ENCODE peak calls at places on chromosomes 12 and 14, in eight cellular contexts. One of them, this sample, is unnamed.

GRCh38 chr12:76608070-76608469 is 48.5 kb upstream of the OSBPL8 start:
- DNase-seq in iPS DF 6.9: no peak
- DNase-seq in left ventricle myocardium inferior: no peak
- DNase-seq in esophagus squamous epithelium: no peak
- DNase-seq in brain microvascular endothelial cell: no peak
- DNase-seq in aorta: no peak
- DNase-seq in stomach: no peak
- DNase-seq in Panc1: no peak
- DNase-seq in this sample: no peak

GRCh38 chr12:2692156-2692555 is 102.6 kb upstream of the FKBP4 start:
- DNase-seq in iPS DF 6.9: no peak
- DNase-seq in left ventricle myocardium inferior: no peak
- DNase-seq in esophagus squamous epithelium: no peak
- DNase-seq in brain microvascular endothelial cell: no peak
- DNase-seq in aorta: no peak
- DNase-seq in stomach: no peak
- DNase-seq in Panc1: no peak
- DNase-seq in this sample: no peak

GRCh38 chr14:37600880-37601741 is 5.7 kb downstream of the TTC6 start:
- DNase-seq in iPS DF 6.9: no peak
- DNase-seq in left ventricle myocardium inferior: no peak
- DNase-seq in esophagus squamous epithelium: no peak
- DNase-seq in brain microvascular endothelial cell: no peak
- DNase-seq in aorta: no peak
- DNase-seq in stomach: peak; percentile 58
- DNase-seq in Panc1: no peak
- DNase-seq in this sample: no peak

GRCh38 chr12:108348842-108349241 is 9.7 kb upstream of the CMKLR1 start:
- DNase-seq in iPS DF 6.9: no peak
- DNase-seq in left ventricle myocardium inferior: no peak
- DNase-seq in esophagus squamous epithelium: no peak
- DNase-seq in brain microvascular endothelial cell: no peak
- DNase-seq in aorta: no peak
- DNase-seq in stomach: no peak
- DNase-seq in Panc1: no peak
- DNase-seq in this sample: peak; percentile 20

GRCh38 chr14:101405171-101405883 is 156.0 kb upstream of the DIO3 start:
- DNase-seq in iPS DF 6.9: no peak
- DNase-seq in left ventricle myocardium inferior: no peak
- DNase-seq in esophagus squamous epithelium: no peak
- DNase-seq in brain microvascular endothelial cell: no peak
- DNase-seq in aorta: no peak
- DNase-seq in stomach: peak; percentile 37
- DNase-seq in Panc1: no peak
- DNase-seq in this sample: no peak

GRCh38 chr12:98559666-98560065 is 33.8 kb upstream of the SLC25A3 start:
- DNase-seq in iPS DF 6.9: no peak
- DNase-seq in left ventricle myocardium inferior: no peak
- DNase-seq in esophagus squamous epithelium: no peak
- DNase-seq in brain microvascular endothelial cell: no peak
- DNase-seq in aorta: no peak
- DNase-seq in stomach: no peak
- DNase-seq in Panc1: no peak
- DNase-seq in this sample: no peak

GRCh38 chr14:91780452-91780851 is 48.6 kb upstream of the CATSPERB start:
- DNase-seq in iPS DF 6.9: no peak
- DNase-seq in left ventricle myocardium inferior: no peak
- DNase-seq in esophagus squamous epithelium: no peak
- DNase-seq in brain microvascular endothelial cell: no peak
- DNase-seq in aorta: no peak
- DNase-seq in stomach: no peak
- DNase-seq in Panc1: no peak
- DNase-seq in this sample: no peak

GRCh38 chr12:131095826-131096680 is 142.3 kb downstream of the ADGRD1 start:
- DNase-seq in iPS DF 6.9: no peak
- DNase-seq in left ventricle myocardium inferior: no peak
- DNase-seq in esophagus squamous epithelium: no peak
- DNase-seq in brain microvascular endothelial cell: no peak
- DNase-seq in aorta: peak; percentile 34
- DNase-seq in stomach: no peak
- DNase-seq in Panc1: no peak
- DNase-seq in this sample: no peak

GRCh38 chr12:98758331-98758730 is 113.2 kb downstream of the APAF1 start:
- DNase-seq in iPS DF 6.9: no peak
- DNase-seq in left ventricle myocardium inferior: peak; percentile 25
- DNase-seq in esophagus squamous epithelium: no peak
- DNase-seq in brain microvascular endothelial cell: no peak
- DNase-seq in aorta: peak; percentile 90
- DNase-seq in stomach: no peak
- DNase-seq in Panc1: no peak
- DNase-seq in this sample: peak; percentile 72

GRCh38 chr14:80844872-80845271 is 96.7 kb downstream of the CEP128 start:
- DNase-seq in iPS DF 6.9: no peak
- DNase-seq in left ventricle myocardium inferior: no peak
- DNase-seq in esophagus squamous epithelium: no peak
- DNase-seq in brain microvascular endothelial cell: no peak
- DNase-seq in aorta: no peak
- DNase-seq in stomach: no peak
- DNase-seq in Panc1: no peak
- DNase-seq in this sample: no peak

GRCh38 chr12:7369274-7369729 is 65.4 kb downstream of the ACSM4 start:
- DNase-seq in iPS DF 6.9: no peak
- DNase-seq in left ventricle myocardium inferior: peak; percentile 48
- DNase-seq in esophagus squamous epithelium: no peak
- DNase-seq in brain microvascular endothelial cell: peak; percentile 62
- DNase-seq in aorta: no peak
- DNase-seq in stomach: no peak
- DNase-seq in Panc1: peak; percentile 8
- DNase-seq in this sample: no peak

GRCh38 chr12:126967152-126967551 is 1299.8 kb upstream of the TMEM132C start:
- DNase-seq in iPS DF 6.9: no peak
- DNase-seq in left ventricle myocardium inferior: no peak
- DNase-seq in esophagus squamous epithelium: no peak
- DNase-seq in brain microvascular endothelial cell: no peak
- DNase-seq in aorta: no peak
- DNase-seq in stomach: no peak
- DNase-seq in Panc1: no peak
- DNase-seq in this sample: no peak

GRCh38 chr14:55794655-55795583 is 214.9 kb downstream of the KTN1 start:
- DNase-seq in iPS DF 6.9: no peak
- DNase-seq in left ventricle myocardium inferior: no peak
- DNase-seq in esophagus squamous epithelium: no peak
- DNase-seq in brain microvascular endothelial cell: peak; percentile 62
- DNase-seq in aorta: no peak
- DNase-seq in stomach: no peak
- DNase-seq in Panc1: no peak
- DNase-seq in this sample: no peak

GRCh38 chr12:62861157-62861535 is 73.8 kb downstream of the PPM1H start:
- DNase-seq in iPS DF 6.9: no peak
- DNase-seq in left ventricle myocardium inferior: no peak
- DNase-seq in esophagus squamous epithelium: no peak
- DNase-seq in brain microvascular endothelial cell: no peak
- DNase-seq in aorta: no peak
- DNase-seq in stomach: no peak
- DNase-seq in Panc1: no peak
- DNase-seq in this sample: no peak

GRCh38 chr14:103401223-103402214 is 16.3 kb downstream of the MARK3 start:
- DNase-seq in iPS DF 6.9: no peak
- DNase-seq in left ventricle myocardium inferior: no peak
- DNase-seq in esophagus squamous epithelium: no peak
- DNase-seq in brain microvascular endothelial cell: peak; percentile 77
- DNase-seq in aorta: no peak
- DNase-seq in stomach: no peak
- DNase-seq in Panc1: no peak
- DNase-seq in this sample: no peak

GRCh38 chr12:25995906-25996305 is 37.4 kb downstream of the RASSF8 start:
- DNase-seq in iPS DF 6.9: no peak
- DNase-seq in left ventricle myocardium inferior: no peak
- DNase-seq in esophagus squamous epithelium: no peak
- DNase-seq in brain microvascular endothelial cell: peak; percentile 51
- DNase-seq in aorta: no peak
- DNase-seq in stomach: no peak
- DNase-seq in Panc1: no peak
- DNase-seq in this sample: no peak

GRCh38 chr12:7321624-7322023 is 17.8 kb downstream of the ACSM4 start:
- DNase-seq in iPS DF 6.9: no peak
- DNase-seq in left ventricle myocardium inferior: no peak
- DNase-seq in esophagus squamous epithelium: no peak
- DNase-seq in brain microvascular endothelial cell: no peak
- DNase-seq in aorta: no peak
- DNase-seq in stomach: no peak
- DNase-seq in Panc1: no peak
- DNase-seq in this sample: no peak

GRCh38 chr14:61547186-61548121 is 147.9 kb upstream of the HIF1A start:
- DNase-seq in iPS DF 6.9: no peak
- DNase-seq in left ventricle myocardium inferior: no peak
- DNase-seq in esophagus squamous epithelium: no peak
- DNase-seq in brain microvascular endothelial cell: peak; percentile 94
- DNase-seq in aorta: no peak
- DNase-seq in stomach: no peak
- DNase-seq in Panc1: no peak
- DNase-seq in this sample: no peak

DNA sequence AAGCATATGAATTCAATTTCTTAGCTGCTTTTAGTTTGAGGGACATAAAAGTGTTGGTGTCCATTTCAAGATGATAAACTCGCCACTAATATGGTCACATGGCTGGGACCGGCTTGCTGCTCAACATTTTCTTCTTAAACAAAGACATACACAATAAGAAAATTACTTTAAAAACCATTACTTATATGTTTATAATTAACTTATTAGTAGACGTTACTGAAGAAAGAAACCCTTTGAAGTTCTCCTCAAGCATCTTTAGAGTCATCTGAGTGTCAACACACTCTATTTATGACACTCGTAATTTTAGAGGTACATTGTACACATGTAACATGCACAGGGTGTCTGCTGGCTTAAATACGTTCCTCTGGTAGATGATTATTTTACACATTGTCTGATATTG is 74.7 kb downstream of the BMP4 start:
- DNase-seq in iPS DF 6.9: no peak
- DNase-seq in left ventricle myocardium inferior: no peak
- DNase-seq in esophagus squamous epithelium: no peak
- DNase-seq in brain microvascular endothelial cell: no peak
- DNase-seq in aorta: no peak
- DNase-seq in stomach: no peak
- DNase-seq in Panc1: no peak
- DNase-seq in this sample: no peak
- H3K27ac ChIP-seq in iPS DF 6.9: no peak overlapping the region
- H3K27ac ChIP-seq in left ventricle myocardium inferior: peak overlapping the region; percentile 81
- H3K27ac ChIP-seq in esophagus squamous epithelium: no peak overlapping the region
- H3K27ac ChIP-seq in brain microvascular endothelial cell: no peak overlapping the region
- H3K27ac ChIP-seq in aorta: no peak overlapping the region
- H3K27ac ChIP-seq in stomach: no peak overlapping the region
- H3K27ac ChIP-seq in Panc1: no peak overlapping the region
- H3K27ac ChIP-seq in this sample: no peak overlapping the region

DNA sequence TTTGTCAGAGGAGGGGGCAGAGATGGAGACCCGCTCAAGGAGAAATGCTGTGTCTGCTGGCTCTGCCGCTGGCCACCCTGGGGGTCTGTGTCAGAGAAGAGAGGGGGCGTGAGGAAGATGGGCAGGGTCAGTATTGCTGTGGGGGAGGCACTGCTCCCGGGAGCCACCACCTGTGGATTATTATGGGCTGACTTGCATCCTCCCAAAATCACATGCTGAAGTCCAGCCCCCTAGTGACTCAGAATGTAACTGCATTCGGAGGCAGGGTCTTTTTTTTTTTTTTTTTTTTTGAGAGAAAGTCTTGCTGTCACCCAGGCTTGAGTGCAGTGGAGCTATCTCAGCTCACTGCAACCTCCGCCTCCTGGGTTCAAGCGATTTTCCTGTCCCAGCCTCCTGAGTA is 12.3 kb downstream of the ABCD4 start:
- DNase-seq in iPS DF 6.9: no peak
- DNase-seq in left ventricle myocardium inferior: no peak
- DNase-seq in esophagus squamous epithelium: no peak
- DNase-seq in brain microvascular endothelial cell: peak; percentile 7
- DNase-seq in aorta: no peak
- DNase-seq in stomach: no peak
- DNase-seq in Panc1: no peak
- DNase-seq in this sample: no peak
- H3K27ac ChIP-seq in iPS DF 6.9: no peak overlapping the region
- H3K27ac ChIP-seq in left ventricle myocardium inferior: no peak overlapping the region
- H3K27ac ChIP-seq in esophagus squamous epithelium: no peak overlapping the region
- H3K27ac ChIP-seq in brain microvascular endothelial cell: no peak overlapping the region
- H3K27ac ChIP-seq in aorta: no peak overlapping the region
- H3K27ac ChIP-seq in stomach: no peak overlapping the region
- H3K27ac ChIP-seq in Panc1: no peak overlapping the region
- H3K27ac ChIP-seq in this sample: no peak overlapping the region

GRCh38 chr12:67271976-67272375 is 2.8 kb downstream of the CAND1 start:
- DNase-seq in iPS DF 6.9: no peak
- DNase-seq in left ventricle myocardium inferior: no peak
- DNase-seq in esophagus squamous epithelium: no peak
- DNase-seq in brain microvascular endothelial cell: no peak
- DNase-seq in aorta: no peak
- DNase-seq in stomach: no peak
- DNase-seq in Panc1: no peak
- DNase-seq in this sample: no peak

GRCh38 chr12:67270622-67271021 is 1.5 kb downstream of the CAND1 start:
- DNase-seq in iPS DF 6.9: no peak
- DNase-seq in left ventricle myocardium inferior: no peak
- DNase-seq in esophagus squamous epithelium: no peak
- DNase-seq in brain microvascular endothelial cell: no peak
- DNase-seq in aorta: no peak
- DNase-seq in stomach: no peak
- DNase-seq in Panc1: no peak
- DNase-seq in this sample: no peak

GRCh38 chr12:67276469-67276868 is 7.3 kb downstream of the CAND1 start:
- DNase-seq in iPS DF 6.9: no peak
- DNase-seq in left ventricle myocardium inferior: no peak
- DNase-seq in esophagus squamous epithelium: no peak
- DNase-seq in brain microvascular endothelial cell: no peak
- DNase-seq in aorta: no peak
- DNase-seq in stomach: no peak
- DNase-seq in Panc1: no peak
- DNase-seq in this sample: no peak

GRCh38 chr12:67275380-67275913 is 6.3 kb downstream of the CAND1 start:
- DNase-seq in iPS DF 6.9: no peak
- DNase-seq in left ventricle myocardium inferior: no peak
- DNase-seq in esophagus squamous epithelium: no peak
- DNase-seq in brain microvascular endothelial cell: no peak
- DNase-seq in aorta: no peak
- DNase-seq in stomach: no peak
- DNase-seq in Panc1: no peak
- DNase-seq in this sample: no peak

GRCh38 chr12:67274186-67274585 is 5.0 kb downstream of the CAND1 start:
- DNase-seq in iPS DF 6.9: no peak
- DNase-seq in left ventricle myocardium inferior: no peak
- DNase-seq in esophagus squamous epithelium: no peak
- DNase-seq in brain microvascular endothelial cell: no peak
- DNase-seq in aorta: no peak
- DNase-seq in stomach: no peak
- DNase-seq in Panc1: no peak
- DNase-seq in this sample: no peak
- H3K27ac ChIP-seq in iPS DF 6.9: no peak overlapping the region
- H3K27ac ChIP-seq in left ventricle myocardium inferior: no peak overlapping the region
- H3K27ac ChIP-seq in esophagus squamous epithelium: no peak overlapping the region
- H3K27ac ChIP-seq in brain microvascular endothelial cell: no peak overlapping the region
- H3K27ac ChIP-seq in aorta: no peak overlapping the region
- H3K27ac ChIP-seq in stomach: no peak overlapping the region
- H3K27ac ChIP-seq in Panc1: peak overlapping the region; percentile 1
- H3K27ac ChIP-seq in this sample: no peak overlapping the region

GRCh38 chr12:48934312-48934706 is 9.0 kb upstream of the FKBP11 start:
- DNase-seq in iPS DF 6.9: no peak
- DNase-seq in left ventricle myocardium inferior: no peak
- DNase-seq in esophagus squamous epithelium: no peak
- DNase-seq in brain microvascular endothelial cell: no peak
- DNase-seq in aorta: no peak
- DNase-seq in stomach: no peak
- DNase-seq in Panc1: no peak
- DNase-seq in this sample: no peak
- H3K27ac ChIP-seq in iPS DF 6.9: no peak overlapping the region
- H3K27ac ChIP-seq in left ventricle myocardium inferior: no peak overlapping the region
- H3K27ac ChIP-seq in esophagus squamous epithelium: no peak overlapping the region
- H3K27ac ChIP-seq in brain microvascular endothelial cell: no peak overlapping the region
- H3K27ac ChIP-seq in aorta: no peak overlapping the region
- H3K27ac ChIP-seq in stomach: peak overlapping the region; percentile 35
- H3K27ac ChIP-seq in Panc1: no peak overlapping the region
- H3K27ac ChIP-seq in this sample: no peak overlapping the region

This sample was measured in caudate nucleus.